ENCODE peak calls at places on chromosomes 1 and 21, in four cellular contexts. G is fibroblast of lung, C is A673, P is MM.1S. Q is an unnamed sample.

GRCh38 chr21:17071093-17071492 is 441.8 kb upstream of the CXADR start:
- DNase-seq in G (no peak), C (no peak), P (no peak), Q (no peak)

GRCh38 chr1:64900916-64901315 is 65.4 kb downstream of the JAK1 start:
- DNase-seq in G (no peak), C (no peak), P (no peak), Q (no peak)

GRCh38 chr1:62687421-62687902 is 724 bp downstream of the DOCK7 start:
- DNase-seq in G (peak), C (peak), P (peak), Q (peak)

GRCh38 chr1:115211071-115211745 is 121.9 kb upstream of the TSPAN2 start:
- DNase-seq in G (no peak), C (no peak), P (no peak), Q (no peak)

GRCh38 chr1:183580281-183580682 is 10.0 kb downstream of the NCF2 start:
- DNase-seq in G (no peak), C (peak), P (peak), Q (peak)

GRCh38 chr1:209673631-209674417 is 1.4 kb upstream of the G0S2 start:
- DNase-seq in G (no peak), C (no peak), P (no peak), Q (no peak)

GRCh38 chr21:9750341-9751086 is 770.9 kb upstream of the TPTE start:
- DNase-seq in G (no peak), C (no peak), P (no peak), Q (no peak)

GRCh38 chr1:197923013-197923412 is 5.8 kb downstream of the LHX9 start:
- DNase-seq in G (no peak), C (no peak), P (no peak), Q (no peak)

GRCh38 chr1:41842282-41842681 is 76.4 kb downstream of the HIVEP3 start:
- DNase-seq in G (no peak), C (no peak), P (no peak), Q (no peak)

GRCh38 chr1:10891081-10891480 is 94.6 kb upstream of the CASZ1 start:
- DNase-seq in G (no peak), C (no peak), P (no peak), Q (peak)

GRCh38 chr21:34129039-34129891 is 55.9 kb downstream of the MRPS6 start:
- DNase-seq in G (peak), C (peak), P (no peak), Q (peak)

GRCh38 chr1:42913426-42914091 is 45.1 kb downstream of the SLC2A1 start:
- DNase-seq in G (peak), C (peak), P (peak), Q (peak)

GRCh38 chr1:10530281-10530740 is 55.6 kb downstream of the PEX14 start:
- DNase-seq in G (peak), C (no peak), P (no peak), Q (no peak)

GRCh38 chr1:23611601-23612327 is 52.5 kb upstream of the ID3 start:
- DNase-seq in G (no peak), C (no peak), P (peak), Q (no peak)

GRCh38 chr1:223702735-223703667 is 9.3 kb upstream of the CAPN2 start:
- DNase-seq in G (peak), C (no peak), P (no peak), Q (peak)

GRCh38 chr1:31238986-31239613 is 587 bp downstream of the NKAIN1 start:
- DNase-seq in G (peak), C (peak), P (no peak), Q (no peak)
- TF ChIP-seq EZH2 in G (peak), C (no peak), P (no peak), Q (no peak)

DNA sequence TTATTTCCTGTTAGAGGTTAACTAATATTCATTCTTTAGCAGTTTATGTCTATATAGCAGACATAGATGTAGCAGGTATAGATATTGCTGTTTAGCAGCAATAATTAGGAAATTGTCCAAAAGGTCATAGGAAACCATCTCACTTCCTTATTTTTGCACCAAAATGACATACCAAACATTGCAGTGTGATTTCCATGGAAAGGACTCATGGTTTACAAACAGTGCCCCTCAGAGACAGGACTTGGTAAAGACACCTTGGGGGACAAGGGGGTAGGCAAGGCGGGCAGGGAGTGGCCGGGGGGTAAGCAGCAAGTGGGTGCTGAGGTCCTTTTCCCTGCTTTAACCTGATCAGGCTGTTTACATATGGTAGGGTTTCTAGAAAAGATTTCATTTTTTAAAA is 30.5 kb downstream of the BATF3 start:
- DNase-seq in G (peak), C (peak), P (peak), Q (peak)
- TF ChIP-seq CTCF in G (peak), C (peak), P (peak), Q (peak)

GRCh38 chr1:51331206-51332100 is 1.1 kb upstream of the TTC39A start:
- DNase-seq in G (peak), C (peak), P (no peak), Q (peak)

GRCh38 chr1:51328279-51328678 is 2.1 kb downstream of the TTC39A start:
- DNase-seq in G (peak), C (no peak), P (no peak), Q (no peak)

GRCh38 chr1:51328926-51329325 is 1.4 kb downstream of the TTC39A start:
- DNase-seq in G (no peak), C (no peak), P (no peak), Q (no peak)

GRCh38 chr1:51329443-51330325 is 678 bp downstream of the TTC39A start:
- DNase-seq in G (no peak), C (no peak), P (no peak), Q (peak)

DNA sequence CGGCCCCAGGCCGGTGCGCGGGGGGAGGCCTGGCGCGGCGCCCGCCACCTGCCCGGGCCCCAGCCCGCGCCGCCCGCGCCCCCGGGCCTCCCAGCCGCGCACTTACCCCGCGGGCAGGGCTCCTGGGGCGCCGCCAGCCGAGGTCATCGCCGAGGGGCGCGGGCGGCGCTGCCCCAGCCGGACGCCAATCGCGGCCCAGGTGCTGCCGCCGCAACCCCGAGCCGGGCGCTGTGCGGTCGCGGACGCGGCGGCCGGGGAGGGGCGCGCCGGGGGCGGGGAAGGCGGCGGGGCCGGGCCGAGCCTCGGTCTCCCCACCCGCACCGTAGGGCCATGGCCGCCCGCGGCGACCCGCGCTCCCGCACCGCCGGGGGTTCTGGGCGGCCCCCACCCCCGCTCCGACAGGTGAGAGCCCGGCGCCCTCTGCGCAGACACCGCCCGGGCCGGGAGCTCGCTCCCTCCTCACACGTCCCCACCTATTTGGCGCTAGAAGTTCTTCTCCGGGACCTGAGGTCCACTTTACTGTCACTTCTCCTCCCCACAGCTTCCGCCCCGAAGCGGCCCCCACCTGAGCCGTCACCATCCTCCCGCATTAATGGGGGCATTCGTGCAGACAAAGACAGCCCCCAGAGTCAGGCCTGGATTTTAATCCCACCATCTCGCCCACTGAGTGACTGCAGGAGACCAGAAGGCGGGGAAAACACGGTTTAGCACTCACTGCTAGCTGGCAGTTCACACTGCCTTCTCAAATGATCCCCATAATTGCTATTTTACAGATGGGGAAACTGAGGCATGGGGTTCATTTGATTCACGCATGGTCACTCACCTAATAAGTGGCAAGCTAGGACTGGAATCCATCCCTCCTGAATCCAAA is at the start of gene TTC39A:
- DNase-seq in G (no peak), C (no peak), P (no peak), Q (no peak)
- TF ChIP-seq EZH2 in G (no peak), C (no peak), P (no peak), Q (no peak)

GRCh38 chr1:234486858-234487830 is 8.2 kb upstream of the TARBP1 start:
- DNase-seq in G (peak), C (peak), P (peak), Q (peak)
- TF ChIP-seq CTCF in G (peak), C (peak), P (peak), Q (peak)

GRCh38 chr21:33026878-33027400 is 1.2 kb downstream of the OLIG2 start:
- DNase-seq in G (peak), C (no peak), P (no peak), Q (no peak)
- TF ChIP-seq EZH2 in G (no peak), C (peak), P (no peak), Q (no peak)

DNA sequence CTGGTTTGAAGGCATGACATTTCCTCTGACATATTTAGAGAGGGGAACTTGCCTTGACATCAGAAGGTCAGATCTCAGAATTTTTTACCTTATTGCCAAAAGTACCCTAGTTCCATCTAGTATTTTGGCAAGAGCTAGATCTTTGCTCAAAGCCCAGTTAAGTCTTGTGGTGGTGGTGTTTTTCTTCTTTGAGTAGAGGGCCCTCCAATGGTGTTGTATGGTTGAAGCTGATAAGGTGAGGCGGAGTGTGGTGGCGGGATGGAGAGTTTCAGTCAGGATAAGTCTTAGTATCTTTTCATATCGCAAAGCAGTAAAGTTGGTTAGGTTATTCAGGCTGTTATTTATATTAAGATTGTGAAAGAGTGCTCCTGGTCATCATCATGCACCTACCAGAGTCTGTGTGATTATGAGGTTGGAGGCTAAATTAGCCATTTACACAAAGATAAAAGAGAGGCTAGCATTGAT is 20.1 kb upstream of the MACF1 start:
- DNase-seq in G (no peak), C (no peak), P (no peak), Q (no peak)
- TF ChIP-seq CTCF in G (no peak), C (no peak), P (no peak), Q (no peak)

GRCh38 chr1:18109756-18110597 is 2.4 kb downstream of the IGSF21 start:
- DNase-seq in G (peak), C (peak), P (no peak), Q (no peak)

GRCh38 chr1:18110598-18110939 is 3.0 kb downstream of the IGSF21 start:
- DNase-seq in G (no peak), C (no peak), P (no peak), Q (no peak)

GRCh38 chr1:18107671-18108312 is at the start of gene IGSF21:
- DNase-seq in G (no peak), C (peak), P (no peak), Q (no peak)

GRCh38 chr1:18108313-18109057 is 887 bp downstream of the IGSF21 start:
- DNase-seq in G (no peak), C (no peak), P (no peak), Q (no peak)

DNA sequence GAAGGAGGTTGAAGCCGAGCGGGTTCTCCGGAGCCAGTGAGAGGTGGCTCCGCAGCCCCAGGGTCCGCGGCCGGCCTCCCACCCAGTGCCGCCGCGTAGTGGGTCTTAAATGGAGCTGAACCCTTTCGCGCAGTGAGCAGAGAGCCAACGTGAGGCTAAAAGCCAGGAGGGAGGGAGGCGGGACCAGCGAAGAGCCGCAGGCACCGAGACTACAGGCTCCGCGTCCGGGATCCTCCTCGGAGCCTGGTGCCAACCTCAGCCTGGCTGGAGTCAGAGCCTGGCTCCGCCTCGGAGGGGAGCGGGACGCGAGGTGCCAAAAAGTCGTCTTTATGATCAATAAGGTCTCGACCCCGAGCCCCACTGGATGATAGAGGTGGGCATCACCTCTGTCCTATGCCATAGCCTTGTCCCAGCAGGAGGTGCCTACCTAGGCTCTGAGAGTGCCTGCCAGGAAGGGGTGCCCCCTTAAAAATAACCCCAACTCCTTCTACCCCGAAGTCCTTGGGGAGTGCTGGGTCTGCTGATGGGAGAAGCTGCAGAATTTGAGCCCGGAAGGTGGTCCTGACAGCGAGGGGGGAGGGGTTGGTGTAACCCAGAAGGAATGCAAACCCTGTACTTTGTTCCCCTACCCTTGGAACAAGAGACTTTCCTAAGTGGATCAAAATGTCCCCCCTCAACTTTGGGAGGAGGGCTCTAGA is 1.6 kb downstream of the IGSF21 start:
- DNase-seq in G (no peak), C (peak), P (no peak), Q (no peak)
- TF ChIP-seq EZH2 in G (peak), C (peak), P (no peak), Q (no peak)

GRCh38 chr1:219173758-219174671 is at the start of gene LYPLAL1:
- DNase-seq in G (peak), C (peak), P (peak), Q (peak)
- TF ChIP-seq CTCF in G (no peak), C (peak), P (peak), Q (peak)

GRCh38 chr1:180195916-180196315 is 34.1 kb upstream of the LHX4 start:
- DNase-seq in G (no peak), C (no peak), P (no peak), Q (no peak)
- TF ChIP-seq EZH2 in G (no peak), C (no peak), P (no peak), Q (no peak)